ENCODE peak calls at places on chromosomes 6 and 20, in four cellular contexts. Z is body of pancreas, M is SK-MEL-5, D is pancreas. R is an unnamed sample.

GRCh38 chr6:36912583-36912982 is 26.8 kb downstream of the C6orf89 start:
- DNase-seq in D (no peak), Z (no peak), M (no peak), R (no peak)

GRCh38 chr20:6835609-6836008 is 68.1 kb downstream of the BMP2 start:
- DNase-seq in M (no peak), Z (no peak), D (no peak), R (no peak)

GRCh38 chr6:92617726-92618125 is 801.6 kb downstream of the EPHA7 start:
- DNase-seq in Z (no peak), D (no peak), M (no peak), R (no peak)

GRCh38 chr6:129281173-129281796 is 398.3 kb downstream of the LAMA2 start:
- DNase-seq in D (no peak), Z (no peak), M (no peak), R (no peak)

GRCh38 chr20:56411759-56412472 is at the start of gene CASS4:
- DNase-seq in Z (no peak), M (no peak), D (no peak), R (no peak)

GRCh38 chr6:28943557-28944411 is 20.0 kb upstream of the TRIM27 start:
- DNase-seq in M (peak), Z (peak), D (peak), R (peak)

GRCh38 chr6:45212976-45213375 is 115.2 kb upstream of the RUNX2 start:
- DNase-seq in D (no peak), Z (no peak), M (no peak), R (no peak)

GRCh38 chr6:89352329-89353117 is at the start of gene UBE2J1:
- DNase-seq in Z (peak), M (peak), D (peak), R (peak)

GRCh38 chr6:166623318-166623717 is 3.7 kb downstream of the RPS6KA2 start:
- DNase-seq in D (no peak), Z (peak), M (no peak), R (no peak)

GRCh38 chr6:4543596-4543995 is 232.6 kb upstream of the CDYL start:
- DNase-seq in M (no peak), Z (no peak), D (no peak), R (no peak)

GRCh38 chr6:4084444-4085328 is 5.7 kb upstream of the FAM217A start:
- DNase-seq in Z (peak), D (peak), M (no peak), R (no peak)

GRCh38 chr6:42113929-42114636 is 28.3 kb downstream of the C6orf132 start:
- DNase-seq in D (no peak), Z (no peak), M (no peak), R (no peak)

GRCh38 chr6:112663705-112664104 is 316.6 kb downstream of the RFPL4B start:
- DNase-seq in Z (no peak), D (no peak), M (no peak), R (no peak)

GRCh38 chr20:48795058-48795457 is 32.7 kb downstream of the PREX1 start:
- DNase-seq in Z (no peak), D (no peak), M (no peak), R (no peak)

GRCh38 chr20:64161595-64162238 is 2.5 kb upstream of the MYT1 start:
- DNase-seq in M (peak), D (peak), Z (peak), R (no peak)

GRCh38 chr20:35515949-35516645 is 13.4 kb downstream of the C20orf173 start:
- DNase-seq in D (no peak), Z (no peak), M (no peak), R (no peak)

GRCh38 chr6:146697921-146698320 is 99.1 kb downstream of the ADGB start:
- DNase-seq in D (no peak), Z (no peak), M (no peak), R (no peak)

GRCh38 chr6:14811760-14812428 is 434.0 kb upstream of the JARID2 start:
- DNase-seq in M (no peak), D (no peak), Z (no peak), R (no peak)

GRCh38 chr20:9945406-9945805 is 89.4 kb upstream of the ANKEF1 start:
- DNase-seq in Z (no peak), M (peak), D (no peak), R (no peak)

GRCh38 chr6:111210074-111210729 is 122.9 kb downstream of the SLC16A10 start:
- DNase-seq in Z (no peak), D (no peak), M (peak), R (no peak)

GRCh38 chr6:47245745-47246371 is 63.8 kb downstream of the TNFRSF21 start:
- DNase-seq in D (no peak), Z (no peak), M (peak), R (no peak)

GRCh38 chr20:62977613-62978558 is 25.4 kb downstream of the SLC17A9 start:
- DNase-seq in M (peak), D (no peak), Z (no peak), R (no peak)

GRCh38 chr6:18154507-18155272 is at the start of gene TPMT:
- DNase-seq in D (peak), Z (peak), M (no peak), R (no peak)

GRCh38 chr6:121647905-121648304 is 212.5 kb downstream of the GJA1 start:
- DNase-seq in D (no peak), Z (no peak), M (no peak), R (no peak)

GRCh38 chr6:33279971-33280511 is 3.1 kb downstream of the B3GALT4 start:
- DNase-seq in Z (no peak), D (peak), M (peak), R (no peak)